ENCODE peak calls at places on chromosomes 12 and 14, in nine cellular contexts. Y is right cardiac atrium, B is ascending aorta, M is neural progenitor cell, G is astrocyte, H is cardiac muscle cell, N is BE2C, V is thoracic aorta, A is tibial artery. P is an unnamed sample.

GRCh38 chr12:121532503-121533390 is 48.1 kb downstream of the KDM2B start:
- DNase-seq in Y (no peak), B (no peak), M (no peak), G (peak; percentile 16), H (no peak), N (no peak), V (no peak), A (no peak), P (no peak)

GRCh38 chr12:51009038-51009437 is 17.1 kb downstream of the SLC11A2 start:
- DNase-seq in Y (peak; percentile 67), B (peak; percentile 84), M (no peak), G (no peak), H (no peak), N (no peak), V (no peak), A (peak; percentile 79), P (no peak)

GRCh38 chr14:104355949-104356737 is 217.8 kb downstream of the KIF26A start:
- DNase-seq in Y (no peak), B (peak; percentile 58), M (no peak), G (no peak), H (no peak), N (peak; percentile 21), V (no peak), A (peak; percentile 16), P (no peak)

GRCh38 chr12:66688836-66689439 is 10.1 kb upstream of the GRIP1 start:
- DNase-seq in Y (no peak), B (no peak), M (peak; percentile 84), G (no peak), H (peak; percentile 80), N (peak; percentile 29), V (no peak), A (no peak), P (peak; percentile 11)

GRCh38 chr12:106585862-106586534 is 3.2 kb downstream of the RFX4 start:
- DNase-seq in Y (no peak), B (no peak), M (peak; percentile 93), G (no peak), H (peak; percentile 57), N (no peak), V (no peak), A (no peak), P (peak; percentile 20)

GRCh38 chr14:36925094-36925493 is 247.3 kb downstream of the SLC25A21 start:
- DNase-seq in Y (no peak), B (no peak), M (no peak), G (no peak), H (no peak), N (no peak), V (no peak), A (no peak), P (no peak)

GRCh38 chr12:10889226-10889625 is 5.2 kb upstream of the PRH1 start:
- DNase-seq in Y (no peak), B (no peak), M (no peak), G (no peak), H (no peak), N (no peak), V (no peak), A (no peak), P (no peak)

GRCh38 chr14:102777711-102778615 is 714 bp downstream of the TRAF3 start:
- DNase-seq in Y (no peak), B (no peak), M (peak; percentile 44), G (peak; percentile 47), H (peak; percentile 36), N (peak; percentile 16), V (no peak), A (no peak), P (no peak)

GRCh38 chr12:54193437-54193836 is 4.7 kb upstream of the SMUG1 start:
- DNase-seq in Y (no peak), B (no peak), M (no peak), G (no peak), H (no peak), N (peak; percentile 44), V (no peak), A (no peak), P (no peak)

GRCh38 chr12:40063424-40063823 is 42.5 kb downstream of the SLC2A13 start:
- DNase-seq in Y (peak; percentile 5), B (no peak), M (no peak), G (peak; percentile 34), H (peak; percentile 20), N (no peak), V (no peak), A (no peak), P (peak; percentile 61)

GRCh38 chr12:75177997-75178396 is 31.6 kb downstream of the KCNC2 start:
- DNase-seq in Y (no peak), B (no peak), M (no peak), G (peak; percentile 92), H (no peak), N (no peak), V (no peak), A (no peak), P (peak; percentile 48)

GRCh38 chr12:98440165-98440581 is 75.2 kb upstream of the TMPO start:
- DNase-seq in Y (peak; percentile 84), B (peak; percentile 85), M (no peak), G (peak; percentile 98), H (no peak), N (no peak), V (peak; percentile 31), A (peak; percentile 86), P (peak; percentile 31)

GRCh38 chr12:106138646-106139421 is at the start of gene NUAK1:
- DNase-seq in Y (peak; percentile 78), B (peak; percentile 79), M (peak; percentile 90), G (peak; percentile 69), H (peak; percentile 87), N (peak; percentile 56), V (no peak), A (peak; percentile 48), P (peak; percentile 52)

GRCh38 chr12:34600592-34601462 is 578.5 kb downstream of the ALG10 start:
- DNase-seq in Y (no peak), B (no peak), M (no peak), G (no peak), H (no peak), N (no peak), V (no peak), A (no peak), P (no peak)

GRCh38 chr14:103846569-103847438 is 571 bp downstream of the PPP1R13B start:
- DNase-seq in Y (peak; percentile 57), B (no peak), M (peak; percentile 63), G (no peak), H (peak; percentile 49), N (peak; percentile 28), V (no peak), A (no peak), P (no peak)

DNA sequence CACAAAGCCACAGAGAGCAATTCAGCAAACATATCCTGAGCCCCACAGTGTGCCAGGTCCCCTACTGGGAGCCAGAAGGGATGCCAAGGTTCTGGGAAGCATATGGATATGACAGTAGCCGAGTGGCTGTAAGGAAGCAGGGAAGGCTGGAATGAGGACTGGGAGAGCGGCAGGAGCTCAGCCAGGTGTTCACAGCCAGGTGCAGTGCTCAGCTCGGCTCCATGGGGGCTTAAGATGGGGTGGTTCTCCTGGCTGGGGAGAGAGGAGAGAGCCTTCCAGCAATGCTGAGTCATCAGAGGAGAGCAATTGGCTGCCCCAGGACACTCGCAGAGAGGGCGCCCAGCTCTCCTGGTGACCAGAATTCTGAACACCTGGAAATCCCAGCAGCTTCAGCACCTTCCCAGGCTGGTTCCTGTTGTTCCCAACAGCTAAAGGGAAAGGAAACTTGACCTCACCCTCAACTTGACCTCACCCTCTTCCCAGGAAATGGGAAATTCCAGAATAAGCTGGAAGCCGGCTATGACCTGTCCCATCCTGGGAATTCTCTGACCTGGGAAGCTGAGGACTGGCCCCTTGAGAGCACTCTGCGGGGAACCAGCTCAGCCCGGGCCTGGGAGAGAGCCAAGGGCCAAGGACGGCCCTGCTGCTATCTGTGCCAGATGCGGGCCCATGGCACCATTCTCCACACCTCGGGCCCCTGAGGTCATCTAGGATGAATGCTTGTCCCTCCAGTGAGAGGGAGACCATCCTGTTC is 34.6 kb downstream of the SLC6A12 start:
- DNase-seq in Y (no peak), B (no peak), M (no peak), G (no peak), H (no peak), N (no peak), V (no peak), A (no peak), P (peak; percentile 29)
- H3K4me1 ChIP-seq in Y (peaks cover 32% of the 10 kb centered on the region), B (peaks cover 2% of the 10 kb centered on the region), M (no peaks in the 10 kb centered on the region), G (peaks cover 43% of the 10 kb centered on the region), H (peaks cover 39% of the 10 kb centered on the region), N (peaks cover 20% of the 10 kb centered on the region), V (peaks cover 8% of the 10 kb centered on the region), A (peaks cover 23% of the 10 kb centered on the region), P (no peaks in the 10 kb centered on the region)

GRCh38 chr12:94263011-94263786 is 114.8 kb downstream of the PLXNC1 start:
- DNase-seq in Y (peak; percentile 27), B (no peak), M (no peak), G (no peak), H (no peak), N (peak; percentile 46), V (no peak), A (no peak), P (no peak)
- H3K4me1 ChIP-seq in Y (peaks cover 8% of the 10 kb centered on the region), B (no peaks in the 10 kb centered on the region), M (peaks cover 43% of the 10 kb centered on the region), G (peaks cover 13% of the 10 kb centered on the region), H (no peaks in the 10 kb centered on the region), N (peaks cover 25% of the 10 kb centered on the region), V (peaks cover 15% of the 10 kb centered on the region), A (peaks cover 18% of the 10 kb centered on the region), P (peaks cover 57% of the 10 kb centered on the region)

GRCh38 chr14:68734231-68734732 is 58.6 kb downstream of the ZFP36L1 start:
- DNase-seq in Y (no peak), B (no peak), M (no peak), G (peak; percentile 22), H (no peak), N (no peak), V (no peak), A (no peak), P (no peak)

GRCh38 chr14:68738559-68738958 is 54.3 kb downstream of the ZFP36L1 start:
- DNase-seq in Y (no peak), B (no peak), M (no peak), G (no peak), H (no peak), N (no peak), V (no peak), A (peak; percentile 0), P (no peak)

GRCh38 chr14:68735836-68736235 is 57.0 kb downstream of the ZFP36L1 start:
- DNase-seq in Y (no peak), B (no peak), M (no peak), G (no peak), H (no peak), N (no peak), V (no peak), A (peak; percentile 1), P (no peak)

GRCh38 chr14:68739701-68740100 is 53.2 kb downstream of the ZFP36L1 start:
- DNase-seq in Y (no peak), B (no peak), M (no peak), G (no peak), H (peak; percentile 78), N (no peak), V (no peak), A (no peak), P (no peak)

DNA sequence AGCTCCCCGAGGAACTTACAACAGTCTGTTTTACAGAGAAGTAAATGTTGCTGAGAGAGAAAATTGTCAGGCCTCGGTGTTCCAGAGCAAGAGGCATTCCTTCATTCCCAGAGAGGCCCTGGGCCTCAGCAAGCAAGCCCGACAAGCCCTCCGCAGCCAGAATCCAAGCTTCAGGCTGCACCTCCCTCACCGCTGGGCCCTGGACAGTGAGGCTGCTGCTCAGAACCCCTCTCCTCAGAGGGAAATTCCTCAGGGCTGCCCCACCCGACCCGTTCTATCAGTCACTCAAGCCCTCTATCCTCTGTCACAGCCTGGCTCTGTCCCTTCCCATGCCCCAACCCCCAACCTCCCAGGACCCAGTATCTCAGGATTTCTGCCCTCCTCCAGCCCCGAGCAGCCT is 56.3 kb downstream of the ZFP36L1 start:
- DNase-seq in Y (no peak), B (no peak), M (peak; percentile 46), G (no peak), H (peak; percentile 54), N (no peak), V (no peak), A (peak; percentile 16), P (no peak)
- H3K4me1 ChIP-seq in Y (peaks cover 10% of the 10 kb centered on the region), B (no peaks in the 10 kb centered on the region), M (peaks cover 29% of the 10 kb centered on the region), G (peaks cover 4% of the 10 kb centered on the region), H (peaks cover 61% of the 10 kb centered on the region), N (no peaks in the 10 kb centered on the region), V (peaks cover 11% of the 10 kb centered on the region), A (peaks cover 21% of the 10 kb centered on the region), P (no peaks in the 10 kb centered on the region)

GRCh38 chr14:89428163-89428523 is 11.1 kb upstream of the FOXN3 start:
- DNase-seq in Y (no peak), B (no peak), M (no peak), G (no peak), H (no peak), N (no peak), V (no peak), A (no peak), P (no peak)
- H3K4me1 ChIP-seq in Y (peaks cover 10% of the 10 kb centered on the region), B (peaks cover 18% of the 10 kb centered on the region), M (peaks cover 36% of the 10 kb centered on the region), G (peaks cover 37% of the 10 kb centered on the region), H (peaks cover 20% of the 10 kb centered on the region), N (peaks cover 7% of the 10 kb centered on the region), V (peaks cover 35% of the 10 kb centered on the region), A (peaks cover 40% of the 10 kb centered on the region), P (peaks cover 15% of the 10 kb centered on the region)

P was measured in A673.